ENCODE peak calls at places on chromosome 22, in six cellular contexts. U, G, O, K, L and Q are unnamed samples.

GRCh38 chr22:37428649-37429586 is 1.6 kb upstream of the ELFN2 start:
- ATAC-seq in U (peak; percentile 50), G (no peak), O (peak; percentile 66), K (peak; percentile 62), L (peak; percentile 37), Q (no peak)

GRCh38 chr22:33823552-33823951 is 96.7 kb downstream of the LARGE1 start:
- ATAC-seq in U (peak; percentile 92), G (no peak), O (no peak), K (no peak), L (no peak), Q (no peak)

GRCh38 chr22:35597692-35598395 is 19.3 kb downstream of the MB start:
- ATAC-seq in U (no peak), G (peak; percentile 69), O (no peak), K (no peak), L (peak; percentile 45), Q (no peak)

GRCh38 chr22:37657590-37658132 is 862 bp upstream of the PDXP start:
- ATAC-seq in U (no peak), G (no peak), O (no peak), K (no peak), L (no peak), Q (no peak)

GRCh38 chr22:50628543-50629134 is 687 bp upstream of the ARSA start:
- ATAC-seq in U (peak; percentile 7), G (no peak), O (peak; percentile 27), K (peak; percentile 13), L (peak; percentile 2), Q (peak; percentile 5)

GRCh38 chr22:37012262-37012904 is 6.9 kb downstream of the TST start:
- ATAC-seq in U (peak; percentile 35), G (peak; percentile 35), O (no peak), K (no peak), L (peak; percentile 48), Q (no peak)

GRCh38 chr22:26542831-26543230 is 30.6 kb upstream of the TFIP11 start:
- ATAC-seq in U (no peak), G (no peak), O (peak; percentile 73), K (no peak), L (peak; percentile 74), Q (no peak)

GRCh38 chr22:45099961-45100360 is 63.8 kb upstream of the NUP50 start:
- ATAC-seq in U (no peak), G (no peak), O (no peak), K (no peak), L (no peak), Q (no peak)

GRCh38 chr22:24707477-24707816 is 67.1 kb downstream of the PIWIL3 start:
- ATAC-seq in U (peak; percentile 35), G (peak; percentile 45), O (no peak), K (no peak), L (peak; percentile 57), Q (no peak)

GRCh38 chr22:19105867-19106802 is 16.1 kb downstream of the DGCR2 start:
- ATAC-seq in U (no peak), G (no peak), O (peak; percentile 48), K (peak; percentile 45), L (peak; percentile 25), Q (peak; percentile 60)

GRCh38 chr22:19974935-19975706 is 33.5 kb upstream of the TXNRD2 start:
- ATAC-seq in U (no peak), G (no peak), O (no peak), K (no peak), L (no peak), Q (no peak)

GRCh38 chr22:48098243-48098935 is 1335.9 kb downstream of the TBC1D22A start:
- ATAC-seq in U (no peak), G (no peak), O (peak; percentile 90), K (peak; percentile 73), L (no peak), Q (peak; percentile 87)

GRCh38 chr22:43231724-43232034 is 44.7 kb upstream of the TTLL12 start:
- ATAC-seq in U (no peak), G (no peak), O (no peak), K (no peak), L (no peak), Q (no peak)

GRCh38 chr22:24138649-24139420 is 42.5 kb upstream of the SUSD2 start:
- ATAC-seq in U (no peak), G (no peak), O (no peak), K (no peak), L (no peak), Q (no peak)

GRCh38 chr22:21013742-21014201 is 1.2 kb upstream of the P2RX6 start:
- ATAC-seq in U (no peak), G (no peak), O (no peak), K (no peak), L (peak; percentile 1), Q (no peak)

GRCh38 chr22:46162771-46163170 is 12.4 kb downstream of the PPARA start:
- ATAC-seq in U (no peak), G (peak; percentile 40), O (no peak), K (no peak), L (no peak), Q (no peak)

GRCh38 chr22:33842006-33842354 is 78.3 kb downstream of the LARGE1 start:
- ATAC-seq in U (no peak), G (no peak), O (no peak), K (no peak), L (no peak), Q (no peak)

GRCh38 chr22:20957691-20958440 is 9.2 kb upstream of the AIFM3 start:
- ATAC-seq in U (peak; percentile 73), G (peak; percentile 11), O (peak; percentile 52), K (peak; percentile 14), L (peak; percentile 84), Q (peak; percentile 25)

GRCh38 chr22:31248138-31248745 is 36.1 kb downstream of the LIMK2 start:
- ATAC-seq in U (peak; percentile 94), G (peak; percentile 87), O (peak; percentile 100), K (peak; percentile 100), L (peak; percentile 94), Q (peak; percentile 99)

GRCh38 chr22:31091106-31091975 is 10.2 kb downstream of the SMTN start:
- ATAC-seq in U (no peak), G (no peak), O (no peak), K (no peak), L (no peak), Q (no peak)

GRCh38 chr22:40030757-40031092 is 36.0 kb downstream of the FAM83F start:
- ATAC-seq in U (no peak), G (no peak), O (peak; percentile 70), K (no peak), L (no peak), Q (no peak)

GRCh38 chr22:26756675-26757293 is 99.4 kb downstream of the MIAT start:
- ATAC-seq in U (peak; percentile 92), G (peak; percentile 61), O (peak; percentile 61), K (peak; percentile 54), L (peak; percentile 90), Q (peak; percentile 60)

GRCh38 chr22:46619830-46620501 is at the start of gene GRAMD4:
- ATAC-seq in U (peak; percentile 56), G (peak; percentile 39), O (no peak), K (no peak), L (peak; percentile 54), Q (no peak)

GRCh38 chr22:44738347-44738715 is 14.0 kb upstream of the ARHGAP8 start:
- ATAC-seq in U (no peak), G (no peak), O (no peak), K (no peak), L (peak; percentile 42), Q (no peak)